ENCODE peak calls at places on chromosomes 7 and 10, in four cellular contexts. V is HepG2, U is GM12878, D is K562. T is an unnamed sample.

GRCh38 chr7:38964921-38965320 is 12.8 kb upstream of the POU6F2 start:
- DNase-seq in V (no peak), D (no peak), U (no peak), T (no peak)

GRCh38 chr10:114199239-114199638 is 20.1 kb downstream of the TDRD1 start:
- DNase-seq in V (no peak), U (no peak), D (no peak), T (no peak)

GRCh38 chr10:71306951-71307350 is 12.1 kb upstream of the SLC29A3 start:
- DNase-seq in U (no peak), V (no peak), D (no peak), T (no peak)

GRCh38 chr10:3149918-3150317 is 22.7 kb downstream of the PITRM1 start:
- DNase-seq in D (no peak), V (no peak), U (no peak), T (no peak)

GRCh38 chr7:64887756-64888508 is 15.1 kb upstream of the ZNF273 start:
- DNase-seq in V (peak), U (no peak), D (peak), T (peak)

GRCh38 chr7:105826143-105826542 is 50.3 kb downstream of the ATXN7L1 start:
- DNase-seq in U (no peak), D (no peak), V (no peak), T (no peak)

GRCh38 chr10:58544135-58544534 is 31.5 kb downstream of the BICC1 start:
- DNase-seq in D (no peak), V (no peak), U (no peak), T (no peak)

GRCh38 chr10:43963793-43964425 is 315.2 kb upstream of the ZNF32 start:
- DNase-seq in D (no peak), V (no peak), U (no peak), T (no peak)

GRCh38 chr10:33041783-33042437 is 83.9 kb upstream of the ITGB1 start:
- DNase-seq in U (no peak), V (no peak), D (no peak), T (no peak)

GRCh38 chr10:17387861-17388503 is 66.4 kb downstream of the ST8SIA6 start:
- DNase-seq in V (peak), D (no peak), U (no peak), T (no peak)

GRCh38 chr10:84344560-84344959 is 16.2 kb downstream of the CCSER2 start:
- DNase-seq in V (no peak), D (no peak), U (no peak), T (no peak)

GRCh38 chr7:92747041-92747835 is 89.1 kb downstream of the CDK6 start:
- DNase-seq in V (no peak), D (no peak), U (no peak), T (no peak)

GRCh38 chr7:3244241-3244814 is 56.7 kb upstream of the SDK1 start:
- DNase-seq in D (no peak), U (no peak), V (peak), T (no peak)

GRCh38 chr10:116385311-116385710 is 42.3 kb upstream of the PNLIPRP3 start:
- DNase-seq in U (no peak), V (no peak), D (no peak), T (no peak)

GRCh38 chr10:52312999-52313349 is 1.1 kb upstream of the DKK1 start:
- DNase-seq in V (no peak), D (no peak), U (no peak), T (no peak)

GRCh38 chr7:79317728-79318127 is 135.7 kb downstream of the MAGI2 start:
- DNase-seq in D (no peak), U (no peak), V (peak), T (no peak)

GRCh38 chr10:30493609-30494530 is 59.9 kb downstream of the MAP3K8 start:
- DNase-seq in D (peak), U (no peak), V (peak), T (no peak)

GRCh38 chr7:4681922-4682620 is at the start of gene FOXK1:
- DNase-seq in V (no peak), D (peak), U (no peak), T (peak)

GRCh38 chr7:7850150-7850549 is 118.4 kb upstream of the GLCCI1 start:
- DNase-seq in U (no peak), D (no peak), V (no peak), T (no peak)

GRCh38 chr7:82760831-82761230 is 317.3 kb upstream of the CACNA2D1 start:
- DNase-seq in V (no peak), U (no peak), D (no peak), T (no peak)

GRCh38 chr10:93352638-93353383 is 129.3 kb downstream of the MYOF start:
- DNase-seq in V (peak), U (no peak), D (peak), T (no peak)

GRCh38 chr10:12482586-12482985 is 133.2 kb downstream of the CAMK1D start:
- DNase-seq in D (no peak), V (no peak), U (no peak), T (peak)

GRCh38 chr7:99473315-99473596 is 566 bp downstream of the ZNF789 start:
- DNase-seq in V (peak), D (peak), U (peak), T (no peak)

GRCh38 chr7:94632338-94633024 is 23.5 kb downstream of the SGCE start:
- DNase-seq in D (no peak), U (no peak), V (no peak), T (no peak)

GRCh38 chr10:3783721-3784432 is 1.1 kb downstream of the KLF6 start:
- DNase-seq in D (no peak), V (peak), U (no peak), T (peak)

GRCh38 chr7:110573862-110574528 is 516.9 kb upstream of the LRRN3 start:
- DNase-seq in U (no peak), D (peak), V (peak), T (no peak)

GRCh38 chr10:16779375-16779774 is 37.8 kb downstream of the RSU1 start:
- DNase-seq in U (no peak), D (no peak), V (no peak), T (no peak)

GRCh38 chr10:72274730-72275350 is 1.1 kb downstream of the DDIT4 start:
- DNase-seq in U (no peak), D (peak), V (no peak), T (peak)

GRCh38 chr10:61662794-61663259 is at the start of gene CABCOCO1:
- DNase-seq in U (no peak), D (no peak), V (no peak), T (peak)

GRCh38 chr7:74527842-74528241 is 74.1 kb downstream of the GTF2IRD1 start:
- DNase-seq in D (no peak), U (no peak), V (no peak), T (no peak)

GRCh38 chr7:123871998-123872867 is 27.3 kb downstream of the HYAL4 start:
- DNase-seq in U (no peak), D (peak), V (peak), T (peak)

GRCh38 chr10:96596422-96597407 is 9.9 kb upstream of the TM9SF3 start:
- DNase-seq in D (no peak), U (no peak), V (peak), T (no peak)

GRCh38 chr10:113473851-113474250 is 79.0 kb upstream of the HABP2 start:
- DNase-seq in V (no peak), U (no peak), D (no peak), T (no peak)

GRCh38 chr10:21010615-21011014 is 113.5 kb upstream of the NEBL start:
- DNase-seq in V (no peak), D (no peak), U (no peak), T (no peak)

GRCh38 chr10:66834802-66835201 is 91.0 kb upstream of the LRRTM3 start:
- DNase-seq in V (no peak), D (no peak), U (no peak), T (no peak)
- TF ChIP-seq ETV6 in V (no peak), D (no peak), U (no peak), T (no peak)

GRCh38 chr7:51850141-51850540 is 533.5 kb upstream of the COBL start:
- DNase-seq in U (no peak), D (no peak), V (no peak), T (no peak)

DNA sequence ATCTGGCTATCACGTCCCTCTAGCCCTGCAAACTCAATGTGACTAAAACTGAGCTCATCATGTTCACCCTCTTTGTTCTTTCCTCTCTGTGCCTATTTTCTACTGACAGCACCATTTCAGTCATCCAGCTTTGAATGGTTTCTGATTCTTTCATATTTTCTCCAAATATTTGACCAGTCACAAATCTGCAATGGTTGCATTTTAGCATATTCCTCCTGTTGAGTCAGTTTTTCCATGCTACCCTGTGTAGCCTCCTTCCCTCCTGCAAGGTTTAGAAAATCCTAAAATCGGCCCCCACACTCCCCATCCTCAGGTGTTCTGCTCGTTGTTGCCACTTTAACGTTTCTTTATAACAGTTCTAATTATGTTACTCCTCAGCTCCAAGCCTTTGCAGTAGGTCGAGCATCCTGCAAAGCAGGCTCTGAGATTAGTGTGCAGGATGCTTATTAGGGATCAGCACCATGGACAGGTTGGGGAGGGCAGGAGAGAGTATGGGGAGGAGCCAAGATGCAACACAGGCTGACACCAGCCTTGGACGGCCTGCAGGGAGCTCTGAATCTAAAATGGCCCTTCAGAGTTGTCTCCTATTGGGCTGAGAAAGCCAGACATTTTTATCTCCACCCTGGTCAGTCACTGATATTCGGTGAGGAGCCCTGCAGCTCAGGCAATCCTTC is 531.0 kb upstream of the COBL start:
- DNase-seq in U (no peak), D (no peak), V (no peak), T (peak)
- TF ChIP-seq TCF7 in U (no peak), D (no peak), V (no peak), T (no peak)

DNA sequence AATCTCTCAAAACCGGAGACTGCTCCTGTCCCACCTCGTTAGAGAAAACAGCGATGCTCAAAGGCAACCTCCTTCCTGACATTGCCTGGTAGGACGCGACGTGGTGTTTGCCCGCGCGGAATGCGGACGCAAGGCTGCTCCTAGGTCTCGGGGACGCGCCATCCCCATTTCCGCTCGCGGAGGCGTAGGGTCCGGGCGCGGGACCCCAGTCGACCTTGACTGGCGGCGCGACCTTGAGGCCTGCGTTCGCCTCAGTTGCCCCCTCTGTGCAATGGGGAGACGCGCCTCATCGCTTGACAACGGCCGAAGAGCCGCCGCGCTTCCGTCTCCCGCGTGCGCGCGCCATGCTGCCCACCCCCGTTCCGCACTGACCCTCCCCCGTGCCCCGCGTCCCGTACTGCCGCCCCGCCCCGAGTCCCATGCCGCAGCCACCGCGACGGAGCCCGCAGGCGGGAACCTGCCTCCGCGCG is 412 bp upstream of the PPIA start:
- DNase-seq in D (no peak), U (no peak), V (peak), T (no peak)
- TF ChIP-seq ETV6 in D (no peak), U (no peak), V (no peak), T (no peak)

DNA sequence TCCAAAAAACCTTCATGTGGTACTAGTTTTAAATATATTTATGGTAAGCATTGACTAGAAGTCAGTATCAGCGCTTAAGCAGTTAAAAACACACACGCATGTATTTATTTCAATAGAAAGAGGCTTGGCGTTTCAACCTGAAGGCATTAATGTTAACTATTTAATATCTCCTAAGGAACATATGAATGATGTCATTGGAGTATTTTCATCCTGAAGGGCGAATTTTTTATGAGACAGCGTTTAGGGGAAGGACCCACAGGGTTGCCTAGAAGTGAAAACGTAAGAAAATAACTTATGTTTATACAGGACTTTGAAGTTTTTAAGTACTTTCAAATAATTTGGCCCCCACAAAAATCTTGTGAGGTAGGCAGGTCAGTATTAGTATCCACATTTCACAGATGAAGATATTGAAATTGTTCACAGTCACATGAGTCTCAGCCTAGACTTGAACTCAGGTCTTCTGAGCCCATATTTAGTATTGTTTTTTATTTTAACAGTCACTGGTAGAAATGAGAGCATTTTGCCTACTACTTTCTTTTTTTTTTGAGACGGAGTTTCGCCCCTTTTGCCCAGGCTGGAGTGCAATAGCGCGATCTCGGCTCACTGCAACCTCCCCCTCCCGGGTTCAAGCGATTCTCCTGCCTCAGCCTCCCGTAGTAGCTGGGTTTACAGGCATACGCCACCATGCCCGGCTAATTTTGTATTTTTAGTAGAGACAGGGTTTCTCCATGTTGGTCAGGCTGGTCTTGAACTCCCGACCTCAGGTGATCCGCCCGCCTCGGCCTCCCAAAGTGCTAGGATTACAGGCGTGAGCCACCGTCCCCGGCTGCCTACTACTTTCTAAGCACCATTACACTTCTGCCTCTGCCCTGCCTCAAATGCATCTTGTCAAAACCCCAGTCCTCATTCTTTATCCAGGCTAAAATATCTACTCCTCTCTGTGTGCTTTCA is 1.8 kb downstream of the SLK start:
- DNase-seq in V (no peak), U (no peak), D (no peak), T (no peak)
- TF ChIP-seq TCF7 in V (no peak), U (no peak), D (no peak), T (no peak)

DNA sequence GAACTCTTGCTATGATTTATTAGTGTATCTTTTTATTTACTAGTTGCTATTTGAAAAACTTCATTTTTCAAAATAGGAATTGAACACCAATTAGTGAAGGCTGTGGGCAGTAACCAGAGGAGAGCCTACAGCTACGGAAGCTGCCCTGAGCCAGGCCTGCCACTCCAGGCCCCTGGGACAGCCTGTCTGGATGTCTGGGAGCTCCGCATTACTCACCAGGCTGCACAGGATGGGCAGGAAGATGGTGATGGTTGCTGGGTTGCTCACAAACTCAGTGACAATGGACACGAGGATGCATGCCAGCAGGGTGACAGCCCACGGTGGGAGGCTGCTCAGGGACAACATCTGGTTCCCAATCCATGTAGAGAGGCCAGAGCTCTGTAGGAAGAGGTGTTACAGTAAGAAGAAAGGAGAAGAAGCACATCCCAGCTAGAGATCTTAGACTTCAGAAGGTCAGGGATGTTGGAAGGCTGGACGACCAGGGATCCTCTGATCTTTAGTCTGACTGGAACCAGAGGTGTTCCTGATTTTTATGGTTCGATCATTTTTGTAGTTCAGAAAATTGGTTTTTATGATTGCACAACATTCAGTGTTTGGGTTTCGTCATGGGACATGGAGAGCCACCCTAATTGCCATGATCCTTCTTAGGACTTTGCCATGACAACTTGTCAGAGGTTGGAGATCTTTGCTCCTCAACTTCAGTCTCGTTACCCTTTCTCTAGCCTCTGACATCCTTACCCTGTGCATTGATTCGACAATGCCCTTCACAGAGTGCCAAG is 23.2 kb downstream of the STMP1 start:
- DNase-seq in D (no peak), V (no peak), U (no peak), T (no peak)
- TF ChIP-seq ETV6 in D (no peak), V (no peak), U (no peak), T (no peak)

GRCh38 chr10:26733750-26734568 is 36.5 kb downstream of the PDSS1 start:
- DNase-seq in D (no peak), V (peak), U (no peak), T (no peak)
- TF ChIP-seq TCF7 in D (no peak), V (no peak), U (no peak), T (no peak)

T was measured in WTC11.